ENCODE peak calls at places on chromosomes 13 and 19, in four cellular contexts. X, E, D and Q are unnamed samples. For H3K4me1 and H3K27me3, the result is how much of the 10 kb centered on the place peaks cover.

GRCh38 chr13:43232144-43232840 is 208.9 kb downstream of the DNAJC15 start:
- DNase-seq in D (peak), X (no peak), E (no peak), Q (no peak)

GRCh38 chr19:35874392-35874930 is 6.1 kb downstream of the APLP1 start:
- DNase-seq in D (no peak), X (no peak), E (no peak), Q (no peak)

GRCh38 chr19:15181394-15181793 is 19.4 kb downstream of the NOTCH3 start:
- DNase-seq in X (no peak), E (no peak), D (no peak), Q (no peak)

GRCh38 chr13:83065136-83065535 is 817.1 kb downstream of the SLITRK1 start:
- DNase-seq in E (no peak), X (no peak), D (no peak), Q (no peak)

GRCh38 chr19:43470288-43470687 is 4.9 kb upstream of the LYPD3 start:
- DNase-seq in D (no peak), X (no peak), E (peak), Q (no peak)

GRCh38 chr13:52348081-52348480 is 57.9 kb downstream of the THSD1 start:
- DNase-seq in X (no peak), E (no peak), D (no peak), Q (no peak)

GRCh38 chr19:12513531-12514061 is 29.0 kb upstream of the ZNF709 start:
- DNase-seq in E (peak), D (no peak), X (peak), Q (peak)

GRCh38 chr13:113528798-113529180 is 38.3 kb upstream of the DCUN1D2 start:
- DNase-seq in D (no peak), X (no peak), E (no peak), Q (no peak)

GRCh38 chr13:110475117-110475516 is 86.4 kb downstream of the RAB20 start:
- DNase-seq in D (no peak), X (no peak), E (no peak), Q (no peak)
- H3K4me1 ChIP-seq in D (under half), X (under half), E (under half), Q (under half)

GRCh38 chr19:17456127-17456526 is 4.6 kb downstream of the NXNL1 start:
- DNase-seq in X (no peak), D (no peak), E (no peak), Q (no peak)
- H3K27me3 ChIP-seq in X (half or more), D (under half), E (under half), Q (half or more)

DNA sequence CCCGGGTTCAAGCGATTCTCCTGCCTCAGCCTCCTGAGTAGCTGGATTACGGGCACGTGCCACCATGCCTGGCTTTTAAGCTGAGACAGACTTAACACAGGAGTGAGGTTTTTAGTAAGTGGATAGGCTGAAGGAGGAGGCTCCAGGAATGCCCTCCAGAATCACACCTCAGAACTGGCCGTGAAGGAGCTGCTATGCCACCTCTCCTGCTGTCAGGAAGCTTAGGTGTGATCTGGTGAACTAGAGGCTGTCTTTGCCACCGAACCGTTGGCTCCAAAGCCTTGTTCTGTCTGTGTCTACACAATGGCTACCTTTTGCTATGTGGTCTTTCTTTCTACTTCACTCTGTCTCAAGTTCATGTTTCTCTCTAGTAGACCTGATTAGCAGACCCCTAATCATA is 4.2 kb downstream of the PDCD2L start:
- DNase-seq in D (no peak), X (no peak), E (no peak), Q (no peak)
- H3K4me3 ChIP-seq in D (no peak), X (no peak), E (no peak), Q (no peak)

GRCh38 chr19:1468274-1469199 is 10.5 kb downstream of the C19orf25 start:
- DNase-seq in X (no peak), E (no peak), D (no peak), Q (no peak)
- H3K4me1 ChIP-seq in X (half or more), E (under half), D (half or more), Q (under half)

GRCh38 chr19:1291761-1292418 is 6.2 kb downstream of the EFNA2 start:
- DNase-seq in E (no peak), X (no peak), D (no peak), Q (no peak)
- H3K27me3 ChIP-seq in E (under half), X (half or more), D (half or more), Q (under half)

GRCh38 chr13:23583491-23583890 is 13.3 kb downstream of the TNFRSF19 start:
- DNase-seq in X (no peak), D (no peak), E (no peak), Q (no peak)

GRCh38 chr13:23579886-23580706 is 9.9 kb downstream of the TNFRSF19 start:
- DNase-seq in D (no peak), X (no peak), E (no peak), Q (no peak)

GRCh38 chr13:23578411-23579071 is 8.3 kb downstream of the TNFRSF19 start:
- DNase-seq in D (peak), E (peak), X (peak), Q (peak)

GRCh38 chr13:23575632-23576031 is 5.4 kb downstream of the TNFRSF19 start:
- DNase-seq in X (no peak), E (no peak), D (no peak), Q (no peak)

DNA sequence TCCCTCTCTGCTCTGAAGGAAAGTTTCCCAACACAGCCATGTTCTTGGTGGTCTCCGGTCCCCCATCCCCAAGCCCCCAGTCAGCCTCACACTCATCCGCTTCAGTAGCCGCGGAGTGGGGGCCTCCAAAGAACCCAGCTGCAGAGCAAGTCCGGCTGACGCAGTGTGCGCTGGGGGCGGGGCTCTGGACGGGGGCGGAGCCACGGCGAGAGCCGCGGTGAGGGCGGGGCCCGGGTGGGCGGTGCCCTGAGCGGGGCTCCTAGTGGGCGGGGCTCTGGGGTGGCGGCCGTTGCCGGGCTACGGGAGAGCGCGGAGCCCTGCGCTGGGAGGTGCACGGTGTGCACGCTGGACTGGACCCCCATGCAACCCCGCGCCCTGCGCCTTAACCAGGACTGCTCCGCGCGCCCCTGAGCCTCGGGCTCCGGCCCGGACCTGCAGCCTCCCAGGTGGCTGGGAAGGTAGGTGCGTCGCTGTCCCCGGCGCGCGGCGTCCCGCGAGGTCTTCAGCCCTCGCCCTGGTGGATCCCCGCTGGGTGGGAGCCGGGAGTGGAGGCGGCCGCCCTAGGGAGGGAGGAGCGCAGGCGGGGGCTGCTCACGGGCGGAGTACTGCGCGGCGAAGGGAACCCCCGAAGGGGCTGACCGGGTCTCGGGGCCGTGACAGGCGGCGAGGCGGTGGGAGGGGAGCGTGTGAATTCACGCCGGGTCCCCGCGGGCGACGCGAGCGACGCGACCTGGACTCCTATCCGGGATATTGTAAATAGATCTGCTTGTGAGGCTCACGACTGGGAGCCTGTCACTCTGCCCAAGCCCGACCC is 9.1 kb downstream of the TNFRSF19 start:
- DNase-seq in D (peak), E (peak), X (peak), Q (peak)
- H3K4me3 ChIP-seq in D (peak), E (peak), X (peak), Q (peak)